ENCODE peak calls at places on chromosome 6, in eight cellular contexts. One of them, this sample, is unnamed.

GRCh38 chr6:63789699-63790098 is 154.1 kb downstream of the PHF3 start:
- DNase-seq in ovary: no peak
- DNase-seq in upper lobe of left lung: no peak
- DNase-seq in A549: no peak
- DNase-seq in stomach: no peak
- DNase-seq in transverse colon: no peak
- DNase-seq in tibial nerve: no peak
- DNase-seq in sigmoid colon: no peak
- DNase-seq in this sample: no peak

GRCh38 chr6:166313255-166314070 is 5.3 kb upstream of the PRR18 start:
- DNase-seq in A549: peak; percentile 31
- DNase-seq in tibial nerve: peak; percentile 21
- DNase-seq in transverse colon: peak; percentile 27
- DNase-seq in stomach: peak; percentile 53
- DNase-seq in upper lobe of left lung: peak; percentile 80
- DNase-seq in ovary: no peak
- DNase-seq in sigmoid colon: no peak
- DNase-seq in this sample: peak; percentile 77

GRCh38 chr6:125869427-125869826 is 78.7 kb downstream of the NCOA7 start:
- DNase-seq in stomach: no peak
- DNase-seq in upper lobe of left lung: no peak
- DNase-seq in sigmoid colon: peak; percentile 67
- DNase-seq in ovary: no peak
- DNase-seq in A549: no peak
- DNase-seq in tibial nerve: no peak
- DNase-seq in transverse colon: no peak
- DNase-seq in this sample: no peak

GRCh38 chr6:130515306-130515705 is 149.5 kb downstream of the TMEM200A start:
- DNase-seq in stomach: no peak
- DNase-seq in A549: no peak
- DNase-seq in transverse colon: no peak
- DNase-seq in upper lobe of left lung: no peak
- DNase-seq in sigmoid colon: no peak
- DNase-seq in ovary: no peak
- DNase-seq in tibial nerve: no peak
- DNase-seq in this sample: no peak

GRCh38 chr6:74410630-74411029 is 714.6 kb downstream of the CD109 start:
- DNase-seq in tibial nerve: no peak
- DNase-seq in sigmoid colon: no peak
- DNase-seq in transverse colon: no peak
- DNase-seq in A549: no peak
- DNase-seq in stomach: no peak
- DNase-seq in upper lobe of left lung: no peak
- DNase-seq in ovary: no peak
- DNase-seq in this sample: no peak

GRCh38 chr6:132919476-132919875 is 105.1 kb downstream of the RPS12 start:
- DNase-seq in stomach: peak; percentile 60
- DNase-seq in A549: no peak
- DNase-seq in ovary: peak; percentile 72
- DNase-seq in transverse colon: peak; percentile 21
- DNase-seq in upper lobe of left lung: no peak
- DNase-seq in sigmoid colon: peak; percentile 86
- DNase-seq in tibial nerve: peak; percentile 81
- DNase-seq in this sample: no peak

GRCh38 chr6:167679137-167679736 is 147.5 kb upstream of the AFDN start:
- DNase-seq in A549: no peak
- DNase-seq in transverse colon: no peak
- DNase-seq in stomach: no peak
- DNase-seq in upper lobe of left lung: no peak
- DNase-seq in ovary: no peak
- DNase-seq in sigmoid colon: no peak
- DNase-seq in tibial nerve: no peak
- DNase-seq in this sample: no peak

GRCh38 chr6:19713984-19714383 is 123.2 kb upstream of the ID4 start:
- DNase-seq in upper lobe of left lung: no peak
- DNase-seq in ovary: no peak
- DNase-seq in A549: no peak
- DNase-seq in sigmoid colon: no peak
- DNase-seq in tibial nerve: no peak
- DNase-seq in transverse colon: no peak
- DNase-seq in stomach: no peak
- DNase-seq in this sample: no peak

GRCh38 chr6:82072771-82073170 is 174.8 kb downstream of the IBTK start:
- DNase-seq in transverse colon: no peak
- DNase-seq in stomach: no peak
- DNase-seq in sigmoid colon: no peak
- DNase-seq in tibial nerve: no peak
- DNase-seq in ovary: no peak
- DNase-seq in upper lobe of left lung: no peak
- DNase-seq in A549: no peak
- DNase-seq in this sample: no peak

GRCh38 chr6:154995241-154996162 is at the start of gene TIAM2:
- DNase-seq in upper lobe of left lung: peak; percentile 84
- DNase-seq in ovary: no peak
- DNase-seq in sigmoid colon: no peak
- DNase-seq in stomach: no peak
- DNase-seq in A549: peak; percentile 25
- DNase-seq in transverse colon: no peak
- DNase-seq in tibial nerve: no peak
- DNase-seq in this sample: no peak

GRCh38 chr6:116278853-116279231 is 888 bp downstream of the TSPYL1 start:
- DNase-seq in sigmoid colon: peak; percentile 88
- DNase-seq in transverse colon: no peak
- DNase-seq in tibial nerve: no peak
- DNase-seq in A549: no peak
- DNase-seq in upper lobe of left lung: no peak
- DNase-seq in stomach: no peak
- DNase-seq in ovary: peak; percentile 81
- DNase-seq in this sample: no peak

GRCh38 chr6:35589201-35589739 is 76.6 kb upstream of the TULP1 start:
- DNase-seq in ovary: no peak
- DNase-seq in upper lobe of left lung: no peak
- DNase-seq in tibial nerve: no peak
- DNase-seq in A549: no peak
- DNase-seq in sigmoid colon: no peak
- DNase-seq in transverse colon: no peak
- DNase-seq in stomach: no peak
- DNase-seq in this sample: no peak
- TF ChIP-seq POLR2A in ovary: no peak
- TF ChIP-seq POLR2A in upper lobe of left lung: no peak
- TF ChIP-seq POLR2A in tibial nerve: no peak
- TF ChIP-seq POLR2A in A549: no peak
- TF ChIP-seq POLR2A in sigmoid colon: no peak
- TF ChIP-seq POLR2A in transverse colon: no peak
- TF ChIP-seq POLR2A in stomach: no peak
- TF ChIP-seq POLR2A in this sample: no peak

GRCh38 chr6:14711056-14711703 is 534.7 kb upstream of the JARID2 start:
- DNase-seq in stomach: peak; percentile 44
- DNase-seq in ovary: no peak
- DNase-seq in upper lobe of left lung: no peak
- DNase-seq in tibial nerve: no peak
- DNase-seq in sigmoid colon: no peak
- DNase-seq in transverse colon: peak; percentile 49
- DNase-seq in A549: peak; percentile 19
- DNase-seq in this sample: no peak

GRCh38 chr6:14707971-14708465 is 537.9 kb upstream of the JARID2 start:
- DNase-seq in upper lobe of left lung: no peak
- DNase-seq in stomach: no peak
- DNase-seq in sigmoid colon: no peak
- DNase-seq in A549: no peak
- DNase-seq in transverse colon: no peak
- DNase-seq in tibial nerve: no peak
- DNase-seq in ovary: no peak
- DNase-seq in this sample: no peak

GRCh38 chr6:14709900-14710299 is 536.0 kb upstream of the JARID2 start:
- DNase-seq in transverse colon: no peak
- DNase-seq in A549: no peak
- DNase-seq in ovary: no peak
- DNase-seq in stomach: no peak
- DNase-seq in sigmoid colon: no peak
- DNase-seq in upper lobe of left lung: no peak
- DNase-seq in tibial nerve: no peak
- DNase-seq in this sample: no peak

GRCh38 chr6:14710421-14710820 is 535.4 kb upstream of the JARID2 start:
- DNase-seq in ovary: no peak
- DNase-seq in upper lobe of left lung: no peak
- DNase-seq in stomach: no peak
- DNase-seq in tibial nerve: no peak
- DNase-seq in sigmoid colon: no peak
- DNase-seq in A549: no peak
- DNase-seq in transverse colon: no peak
- DNase-seq in this sample: no peak

GRCh38 chr6:14709066-14709670 is 536.7 kb upstream of the JARID2 start:
- DNase-seq in tibial nerve: no peak
- DNase-seq in ovary: no peak
- DNase-seq in A549: no peak
- DNase-seq in stomach: no peak
- DNase-seq in transverse colon: no peak
- DNase-seq in sigmoid colon: no peak
- DNase-seq in upper lobe of left lung: no peak
- DNase-seq in this sample: no peak
- TF ChIP-seq EP300 in tibial nerve: no peak
- TF ChIP-seq EP300 in ovary: no peak
- TF ChIP-seq EP300 in A549: no peak
- TF ChIP-seq EP300 in stomach: no peak
- TF ChIP-seq EP300 in transverse colon: no peak
- TF ChIP-seq EP300 in sigmoid colon: no peak
- TF ChIP-seq EP300 in upper lobe of left lung: no peak
- TF ChIP-seq EP300 in this sample: no peak

GRCh38 chr6:42784739-42785498 is 3.1 kb downstream of the BICRAL start:
- DNase-seq in sigmoid colon: no peak
- DNase-seq in upper lobe of left lung: no peak
- DNase-seq in A549: no peak
- DNase-seq in transverse colon: no peak
- DNase-seq in ovary: no peak
- DNase-seq in tibial nerve: no peak
- DNase-seq in stomach: no peak
- DNase-seq in this sample: no peak

GRCh38 chr6:42783177-42783875 is 1.5 kb downstream of the BICRAL start:
- DNase-seq in tibial nerve: peak; percentile 72
- DNase-seq in transverse colon: peak; percentile 77
- DNase-seq in upper lobe of left lung: peak; percentile 97
- DNase-seq in ovary: peak; percentile 85
- DNase-seq in A549: peak; percentile 50
- DNase-seq in stomach: peak; percentile 78
- DNase-seq in sigmoid colon: peak; percentile 88
- DNase-seq in this sample: peak; percentile 94

GRCh38 chr6:42781811-42782688 is at the start of gene BICRAL:
- DNase-seq in upper lobe of left lung: peak; percentile 92
- DNase-seq in tibial nerve: peak; percentile 64
- DNase-seq in stomach: peak; percentile 59
- DNase-seq in ovary: peak; percentile 70
- DNase-seq in sigmoid colon: peak; percentile 74
- DNase-seq in A549: peak; percentile 57
- DNase-seq in transverse colon: peak; percentile 62
- DNase-seq in this sample: no peak

GRCh38 chr6:42782689-42783176 is 881 bp downstream of the BICRAL start:
- DNase-seq in stomach: peak; percentile 75
- DNase-seq in ovary: peak; percentile 81
- DNase-seq in A549: peak; percentile 69
- DNase-seq in transverse colon: peak; percentile 82
- DNase-seq in sigmoid colon: peak; percentile 90
- DNase-seq in tibial nerve: peak; percentile 72
- DNase-seq in upper lobe of left lung: peak; percentile 95
- DNase-seq in this sample: peak; percentile 93

DNA sequence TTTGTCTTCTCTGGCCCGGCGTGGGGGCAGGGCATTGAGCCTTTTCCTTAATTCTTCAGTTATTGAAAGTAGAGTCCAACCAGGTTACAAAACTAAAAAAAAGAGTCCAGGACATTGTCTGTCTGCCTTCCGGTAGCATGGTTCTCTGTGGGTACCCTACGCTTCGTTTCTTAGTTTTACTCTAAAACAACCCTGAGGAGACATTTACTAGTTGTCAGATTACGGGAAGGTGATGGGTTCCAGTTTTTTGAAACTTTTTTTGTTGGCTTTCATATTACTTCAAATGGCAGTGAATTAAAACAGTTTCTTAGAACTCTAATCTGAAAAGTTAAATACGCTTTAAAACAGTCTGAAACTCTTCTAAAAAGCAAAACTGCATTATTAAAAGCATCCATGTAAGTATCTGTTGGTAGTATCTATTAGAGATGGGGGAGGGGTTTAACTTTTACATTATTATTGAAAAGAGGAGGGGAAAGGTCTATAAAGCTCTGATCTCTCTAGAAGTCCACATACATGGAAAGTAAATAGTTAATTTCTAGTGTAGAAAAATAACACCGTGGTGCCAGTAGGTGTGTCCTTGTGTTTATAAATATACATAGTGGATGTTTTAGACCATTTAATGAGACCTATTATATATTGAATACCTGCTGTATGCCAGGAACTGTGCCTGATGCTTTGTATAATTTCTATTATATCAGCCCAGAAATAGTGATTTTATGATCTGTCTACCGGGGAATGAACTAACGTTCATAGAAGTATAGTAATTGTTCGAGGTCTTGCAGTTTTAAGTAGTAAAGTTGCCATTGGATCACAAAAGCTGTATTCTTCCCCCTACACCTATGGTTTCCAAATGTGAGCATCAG is 2.3 kb downstream of the BICRAL start:
- DNase-seq in sigmoid colon: no peak
- DNase-seq in transverse colon: no peak
- DNase-seq in stomach: no peak
- DNase-seq in A549: no peak
- DNase-seq in upper lobe of left lung: no peak
- DNase-seq in tibial nerve: no peak
- DNase-seq in ovary: no peak
- DNase-seq in this sample: peak; percentile 93
- TF ChIP-seq POLR2A in sigmoid colon: no peak
- TF ChIP-seq POLR2A in transverse colon: no peak
- TF ChIP-seq POLR2A in stomach: no peak
- TF ChIP-seq POLR2A in A549: no peak
- TF ChIP-seq POLR2A in upper lobe of left lung: no peak
- TF ChIP-seq POLR2A in tibial nerve: no peak
- TF ChIP-seq POLR2A in ovary: no peak
- TF ChIP-seq POLR2A in this sample: no peak

GRCh38 chr6:149923327-149923986 is 536 bp upstream of the RAET1G start:
- DNase-seq in A549: no peak
- DNase-seq in stomach: no peak
- DNase-seq in tibial nerve: no peak
- DNase-seq in transverse colon: no peak
- DNase-seq in upper lobe of left lung: peak; percentile 72
- DNase-seq in ovary: no peak
- DNase-seq in sigmoid colon: no peak
- DNase-seq in this sample: no peak

GRCh38 chr6:149924933-149925252 is 2.0 kb upstream of the RAET1G start:
- DNase-seq in ovary: no peak
- DNase-seq in sigmoid colon: no peak
- DNase-seq in transverse colon: no peak
- DNase-seq in upper lobe of left lung: peak; percentile 14
- DNase-seq in stomach: no peak
- DNase-seq in tibial nerve: no peak
- DNase-seq in A549: no peak
- DNase-seq in this sample: no peak

GRCh38 chr6:149925974-149926777 is 3.3 kb upstream of the RAET1G start:
- DNase-seq in tibial nerve: peak; percentile 96
- DNase-seq in upper lobe of left lung: no peak
- DNase-seq in ovary: peak; percentile 93
- DNase-seq in sigmoid colon: peak; percentile 94
- DNase-seq in stomach: peak; percentile 92
- DNase-seq in A549: peak; percentile 33
- DNase-seq in transverse colon: peak; percentile 93
- DNase-seq in this sample: peak; percentile 97

GRCh38 chr6:149924206-149924932 is 1.4 kb upstream of the RAET1G start:
- DNase-seq in stomach: no peak
- DNase-seq in tibial nerve: no peak
- DNase-seq in upper lobe of left lung: no peak
- DNase-seq in transverse colon: no peak
- DNase-seq in ovary: no peak
- DNase-seq in sigmoid colon: no peak
- DNase-seq in A549: no peak
- DNase-seq in this sample: no peak

GRCh38 chr6:149925253-149925973 is 2.5 kb upstream of the RAET1G start:
- DNase-seq in ovary: peak; percentile 45
- DNase-seq in transverse colon: peak; percentile 42
- DNase-seq in A549: no peak
- DNase-seq in stomach: no peak
- DNase-seq in upper lobe of left lung: peak; percentile 85
- DNase-seq in tibial nerve: no peak
- DNase-seq in sigmoid colon: no peak
- DNase-seq in this sample: no peak
- TF ChIP-seq EP300 in ovary: no peak
- TF ChIP-seq EP300 in transverse colon: no peak
- TF ChIP-seq EP300 in A549: no peak
- TF ChIP-seq EP300 in stomach: no peak
- TF ChIP-seq EP300 in upper lobe of left lung: no peak
- TF ChIP-seq EP300 in tibial nerve: no peak
- TF ChIP-seq EP300 in sigmoid colon: no peak
- TF ChIP-seq EP300 in this sample: no peak

This sample was measured in esophagus muscularis mucosa.